ENCODE peak calls at places on chromosomes 6 and 20, in six cellular contexts. I is AG10803, F is WTC11, V is brain microvascular endothelial cell, R is cardiac muscle cell, O is lower leg skin. Y is an unnamed sample.

GRCh38 chr6:107113460-107114212 is 1.7 kb downstream of the BEND3 start:
- DNase-seq in V (no peak), I (no peak), O (peak), F (no peak), R (no peak), Y (no peak)

GRCh38 chr6:150048099-150048498 is 20.8 kb downstream of the ULBP3 start:
- DNase-seq in V (no peak), O (no peak), R (no peak), F (no peak), I (no peak), Y (no peak)

GRCh38 chr6:118299023-118299422 is 249.1 kb upstream of the PLN start:
- DNase-seq in R (no peak), F (no peak), O (no peak), V (no peak), I (no peak), Y (no peak)

GRCh38 chr20:64064145-64064698 is 1.2 kb downstream of the TCEA2 start:
- DNase-seq in F (no peak), R (no peak), V (no peak), O (no peak), I (peak), Y (no peak)

GRCh38 chr6:100880149-100880900 is 804 bp downstream of the ASCC3 start:
- DNase-seq in V (peak), I (peak), F (no peak), R (no peak), O (no peak), Y (no peak)

GRCh38 chr6:169101036-169101805 is 152.4 kb downstream of the THBS2 start:
- DNase-seq in F (no peak), O (no peak), V (no peak), R (no peak), I (peak), Y (no peak)

GRCh38 chr20:59571151-59571550 is 33.2 kb upstream of the PHACTR3 start:
- DNase-seq in F (no peak), R (no peak), V (no peak), O (no peak), I (no peak), Y (no peak)

GRCh38 chr6:147664092-147664491 is 155.6 kb downstream of the SAMD5 start:
- DNase-seq in F (no peak), I (no peak), V (no peak), O (no peak), R (no peak), Y (no peak)

GRCh38 chr6:163588211-163588919 is 173.8 kb downstream of the QKI start:
- DNase-seq in F (no peak), I (peak), O (no peak), V (no peak), R (no peak), Y (no peak)

GRCh38 chr6:155075938-155076337 is 80.8 kb downstream of the TIAM2 start:
- DNase-seq in O (no peak), F (no peak), R (no peak), I (no peak), V (no peak), Y (no peak)

GRCh38 chr6:20953019-20953418 is 418.8 kb downstream of the CDKAL1 start:
- DNase-seq in R (no peak), V (no peak), I (no peak), F (no peak), O (no peak), Y (no peak)

GRCh38 chr20:38805502-38805957 is at the start of gene PPP1R16B:
- DNase-seq in F (peak), O (no peak), I (no peak), V (no peak), R (peak), Y (no peak)

GRCh38 chr20:41111578-41111951 is 25.8 kb upstream of the PLCG1 start:
- DNase-seq in I (no peak), O (no peak), V (no peak), R (no peak), F (no peak), Y (no peak)

GRCh38 chr6:161257778-161258457 is 15.9 kb downstream of the AGPAT4 start:
- DNase-seq in V (peak), I (peak), F (no peak), O (peak), R (no peak), Y (no peak)

GRCh38 chr6:2920671-2921112 is 17.6 kb upstream of the SERPINB9 start:
- DNase-seq in R (no peak), V (no peak), F (peak), I (no peak), O (no peak), Y (no peak)

GRCh38 chr6:63503199-63503598 is 69.1 kb upstream of the LOC128125822 start:
- DNase-seq in O (no peak), F (no peak), R (no peak), I (no peak), V (no peak), Y (no peak)

GRCh38 chr6:5335020-5335419 is 73.7 kb downstream of the FARS2 start:
- DNase-seq in I (no peak), R (no peak), O (no peak), F (no peak), V (no peak), Y (no peak)

GRCh38 chr6:159788757-159789376 is 535 bp downstream of the TCP1 start:
- DNase-seq in O (peak), V (peak), F (peak), I (peak), R (peak), Y (no peak)

GRCh38 chr6:125747589-125748533 is 1.6 kb upstream of the HEY2 start:
- DNase-seq in O (no peak), R (peak), I (no peak), F (peak), V (no peak), Y (no peak)

GRCh38 chr6:156559151-156559690 is 218.0 kb upstream of the ARID1B start:
- DNase-seq in O (no peak), R (no peak), V (no peak), F (no peak), I (no peak), Y (no peak)

GRCh38 chr20:38812915-38813573 is 7.5 kb downstream of the PPP1R16B start:
- DNase-seq in F (no peak), I (no peak), V (no peak), R (no peak), O (no peak), Y (no peak)

GRCh38 chr6:170091000-170091638 is 199.8 kb downstream of the DLL1 start:
- DNase-seq in V (no peak), F (peak), R (no peak), O (no peak), I (no peak), Y (no peak)

GRCh38 chr20:2688041-2688591 is 4.5 kb upstream of the EBF4 start:
- DNase-seq in O (no peak), R (peak), F (peak), I (no peak), V (peak), Y (peak)

GRCh38 chr6:131035582-131035981 is 27.5 kb downstream of the EPB41L2 start:
- DNase-seq in V (no peak), F (no peak), R (no peak), I (no peak), O (no peak), Y (no peak)

GRCh38 chr6:93985953-93986352 is 566.6 kb upstream of the EPHA7 start:
- DNase-seq in O (no peak), I (no peak), V (no peak), R (no peak), F (no peak), Y (no peak)

GRCh38 chr6:102327697-102328227 is 934.3 kb downstream of the GRIK2 start:
- DNase-seq in O (no peak), I (no peak), V (no peak), R (no peak), F (no peak), Y (no peak)

GRCh38 chr6:100464910-100465700 is at the start of gene SIM1:
- DNase-seq in I (peak), O (peak), R (peak), F (peak), V (peak), Y (peak)

GRCh38 chr6:126625019-126625418 is 285.1 kb downstream of the CENPW start:
- DNase-seq in I (peak), R (peak), O (no peak), F (peak), V (peak), Y (no peak)

GRCh38 chr6:158669145-158670035 is 19.5 kb downstream of the SYTL3 start:
- DNase-seq in V (peak), O (no peak), R (no peak), I (peak), F (no peak), Y (no peak)

GRCh38 chr6:99522531-99522930 is 7.3 kb upstream of the USP45 start:
- DNase-seq in F (no peak), O (no peak), I (peak), V (peak), R (no peak), Y (no peak)

GRCh38 chr20:50066161-50066834 is 46.7 kb downstream of the UBE2V1 start:
- DNase-seq in V (no peak), I (no peak), O (no peak), F (no peak), R (no peak), Y (no peak)

GRCh38 chr20:61784801-61785566 is 280.7 kb downstream of the TAF4 start:
- DNase-seq in V (no peak), F (no peak), I (no peak), O (no peak), R (no peak), Y (no peak)

GRCh38 chr20:61785567-61785816 is 280.2 kb downstream of the TAF4 start:
- DNase-seq in O (no peak), R (no peak), F (no peak), I (no peak), V (no peak), Y (no peak)

GRCh38 chr20:61789329-61789728 is 276.4 kb downstream of the TAF4 start:
- DNase-seq in I (no peak), V (no peak), F (no peak), R (no peak), O (peak), Y (no peak)

GRCh38 chr20:61788343-61788742 is 277.3 kb downstream of the TAF4 start:
- DNase-seq in R (no peak), V (no peak), F (no peak), I (no peak), O (no peak), Y (no peak)

GRCh38 chr20:61786230-61786629 is 279.5 kb downstream of the TAF4 start:
- DNase-seq in V (no peak), I (no peak), F (no peak), R (no peak), O (no peak), Y (no peak)
- TF ChIP-seq CTCF in V (no peak), I (no peak), F (no peak), R (no peak), O (no peak), Y (no peak)

GRCh38 chr6:75098709-75099108 is 107.1 kb downstream of the COL12A1 start:
- DNase-seq in I (peak), F (no peak), R (no peak), O (peak), V (peak), Y (no peak)

GRCh38 chr6:75090574-75090973 is 115.3 kb downstream of the COL12A1 start:
- DNase-seq in F (no peak), I (no peak), R (no peak), O (no peak), V (no peak), Y (no peak)

GRCh38 chr6:75089921-75090320 is 115.9 kb downstream of the COL12A1 start:
- DNase-seq in O (no peak), F (peak), V (no peak), I (no peak), R (no peak), Y (no peak)

GRCh38 chr6:75096986-75097385 is 108.9 kb downstream of the COL12A1 start:
- DNase-seq in V (no peak), F (no peak), I (no peak), R (no peak), O (no peak), Y (no peak)

GRCh38 chr6:75094614-75095321 is 111.1 kb downstream of the COL12A1 start:
- DNase-seq in F (no peak), O (no peak), I (peak), V (peak), R (no peak), Y (no peak)
- TF ChIP-seq CTCF in F (no peak), O (no peak), I (no peak), V (peak), R (peak), Y (no peak)

GRCh38 chr6:56246941-56247653 is at the start of gene COL21A1:
- DNase-seq in O (peak), V (no peak), I (no peak), F (peak), R (peak), Y (no peak)
- TF ChIP-seq CTCF in O (no peak), V (peak), I (peak), F (no peak), R (peak), Y (no peak)

GRCh38 chr6:57216235-57217101 is 5.6 kb downstream of the RAB23 start:
- DNase-seq in O (peak), R (no peak), F (no peak), I (peak), V (no peak), Y (no peak)
- TF ChIP-seq CTCF in O (no peak), R (peak), F (no peak), I (peak), V (peak), Y (no peak)

DNA sequence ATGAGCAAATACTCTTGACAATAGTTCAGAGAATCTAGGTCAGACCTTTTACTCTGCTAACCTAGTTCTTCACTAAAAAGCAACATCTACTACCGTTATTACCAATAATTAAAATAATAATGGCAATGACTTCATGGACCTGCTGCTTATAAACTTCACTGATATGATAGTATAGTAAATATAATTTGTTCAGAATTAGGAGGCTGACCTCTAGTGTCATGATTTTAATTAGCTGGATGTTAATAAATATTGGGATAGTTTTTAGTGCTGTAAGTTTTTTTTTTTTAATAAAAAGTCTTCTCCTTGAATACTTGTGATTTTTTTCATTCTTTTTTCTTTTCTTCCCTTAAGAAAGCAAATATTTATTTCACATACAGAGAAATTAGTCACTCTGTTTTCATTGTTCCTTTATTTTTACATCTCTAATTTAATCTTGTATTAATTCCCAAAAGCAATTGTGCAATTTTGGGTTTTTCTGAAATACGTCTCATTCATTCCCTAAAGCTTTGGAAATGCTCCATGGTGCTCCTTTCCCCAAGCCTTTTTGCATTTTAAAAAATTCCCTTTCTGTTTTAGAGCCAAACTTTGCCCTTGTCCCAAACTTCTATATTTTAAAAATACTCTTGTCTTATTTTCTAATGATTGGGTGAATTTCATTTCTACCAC is 46.6 kb upstream of the UST start:
- DNase-seq in I (peak), O (no peak), V (no peak), R (no peak), F (no peak), Y (no peak)
- TF ChIP-seq CTCF in I (no peak), O (no peak), V (no peak), R (no peak), F (no peak), Y (no peak)

DNA sequence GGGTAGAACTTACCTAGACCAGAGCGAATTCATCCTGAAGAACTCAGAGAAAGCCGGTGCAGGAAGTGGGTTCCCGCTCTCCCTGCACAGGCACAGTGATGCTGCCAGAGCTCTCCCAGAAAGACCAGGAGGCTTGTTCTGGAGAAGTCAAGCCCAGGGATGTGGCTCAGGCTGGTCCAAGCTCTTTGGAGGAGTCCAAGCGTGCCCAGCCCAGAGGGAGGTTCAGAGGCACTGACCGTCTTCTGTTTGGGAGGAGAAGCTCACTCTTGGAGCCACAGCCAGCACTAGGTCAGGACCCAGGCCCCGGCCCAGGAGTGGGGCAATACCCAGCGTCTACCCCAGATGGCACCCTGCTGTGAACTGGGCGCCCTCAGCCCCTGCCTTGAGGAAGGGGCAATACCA is 1.5 kb upstream of the PMEPA1 start:
- DNase-seq in R (no peak), V (no peak), F (no peak), I (no peak), O (no peak), Y (no peak)
- TF ChIP-seq CTCF in R (no peak), V (peak), F (no peak), I (no peak), O (no peak), Y (no peak)

GRCh38 chr20:8675896-8676295 is 393.0 kb upstream of the PLCB4 start:
- DNase-seq in O (no peak), R (no peak), I (no peak), F (no peak), V (no peak), Y (no peak)
- TF ChIP-seq CTCF in O (no peak), R (no peak), I (no peak), F (no peak), V (no peak), Y (no peak)

GRCh38 chr6:15444081-15444731 is 198.3 kb downstream of the JARID2 start:
- DNase-seq in V (no peak), F (no peak), O (no peak), I (no peak), R (no peak), Y (no peak)

GRCh38 chr6:15442467-15442866 is 196.6 kb downstream of the JARID2 start:
- DNase-seq in I (no peak), O (no peak), F (no peak), V (no peak), R (no peak), Y (no peak)

GRCh38 chr6:15447546-15448232 is 201.8 kb downstream of the JARID2 start:
- DNase-seq in R (no peak), F (no peak), O (no peak), V (no peak), I (no peak), Y (no peak)

GRCh38 chr6:15443119-15443518 is 197.2 kb downstream of the JARID2 start:
- DNase-seq in V (peak), R (no peak), O (no peak), F (no peak), I (peak), Y (no peak)

DNA sequence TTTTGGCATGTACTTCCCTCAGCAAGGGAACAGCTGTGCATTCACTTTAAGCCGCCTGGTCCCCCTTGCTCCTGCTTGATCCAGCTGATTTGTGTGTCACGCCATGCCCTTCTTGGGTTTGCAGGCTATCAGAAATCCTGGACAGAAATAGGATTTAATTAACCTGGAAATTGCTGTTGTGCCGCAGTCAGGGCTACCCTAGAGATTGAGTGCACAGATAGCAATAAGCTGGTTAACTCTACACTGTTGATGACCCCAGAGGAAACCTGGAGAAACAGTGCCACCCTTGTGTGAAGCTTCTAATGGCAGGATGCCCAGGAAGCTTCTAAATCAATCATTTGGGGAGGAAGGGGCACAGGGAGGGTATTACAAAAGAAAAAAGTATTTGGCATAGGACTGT is 199.0 kb downstream of the JARID2 start:
- DNase-seq in I (no peak), F (no peak), R (no peak), O (no peak), V (no peak), Y (no peak)
- TF ChIP-seq CTCF in I (no peak), F (no peak), R (no peak), O (no peak), V (peak), Y (peak)

GRCh38 chr6:123898669-123899068 is 95.0 kb downstream of the NKAIN2 start:
- DNase-seq in O (no peak), R (no peak), I (no peak), F (no peak), V (no peak), Y (no peak)
- TF ChIP-seq CTCF in O (no peak), R (no peak), I (no peak), F (no peak), V (no peak), Y (no peak)

GRCh38 chr6:43748765-43749164 is 21.2 kb upstream of the VEGFA start:
- DNase-seq in I (no peak), R (no peak), F (no peak), V (no peak), O (no peak), Y (no peak)
- TF ChIP-seq CTCF in I (no peak), R (no peak), F (no peak), V (no peak), O (no peak), Y (no peak)